ENCODE peak calls at places on chromosomes 2 and 18, in five cellular contexts. One of them, this sample, is unnamed. For H3K4me1, the result is how much of the 10 kb centered on the place peaks cover.

GRCh38 chr2:9230881-9231280 is 24.3 kb downstream of the ASAP2 start:
- DNase-seq in prostate gland: no peak
- DNase-seq in breast epithelium: no peak
- DNase-seq in Peyer's patch: no peak
- DNase-seq in body of pancreas: no peak
- DNase-seq in this sample: no peak

GRCh38 chr18:28176933-28177827 is at the start of gene CDH2:
- DNase-seq in prostate gland: no peak
- DNase-seq in breast epithelium: no peak
- DNase-seq in Peyer's patch: no peak
- DNase-seq in body of pancreas: peak
- DNase-seq in this sample: peak

GRCh38 chr18:69795785-69796184 is 151.9 kb downstream of the CD226 start:
- DNase-seq in prostate gland: no peak
- DNase-seq in breast epithelium: no peak
- DNase-seq in Peyer's patch: no peak
- DNase-seq in body of pancreas: no peak
- DNase-seq in this sample: no peak

GRCh38 chr2:74554821-74555531 is 456 bp downstream of the DOK1 start:
- DNase-seq in prostate gland: no peak
- DNase-seq in breast epithelium: no peak
- DNase-seq in Peyer's patch: peak
- DNase-seq in body of pancreas: peak
- DNase-seq in this sample: peak

GRCh38 chr2:70049261-70049660 is 38.0 kb upstream of the PCBP1 start:
- DNase-seq in prostate gland: no peak
- DNase-seq in breast epithelium: no peak
- DNase-seq in Peyer's patch: no peak
- DNase-seq in body of pancreas: no peak
- DNase-seq in this sample: no peak

GRCh38 chr18:8801263-8801901 is 96.0 kb downstream of the MTCL1 start:
- DNase-seq in prostate gland: no peak
- DNase-seq in breast epithelium: no peak
- DNase-seq in Peyer's patch: no peak
- DNase-seq in body of pancreas: no peak
- DNase-seq in this sample: no peak

GRCh38 chr2:106885981-106886915 is at the start of gene ST6GAL2:
- DNase-seq in prostate gland: no peak
- DNase-seq in breast epithelium: no peak
- DNase-seq in Peyer's patch: no peak
- DNase-seq in body of pancreas: no peak
- DNase-seq in this sample: no peak

GRCh38 chr2:30326497-30326896 is 95.2 kb downstream of the LBH start:
- DNase-seq in prostate gland: no peak
- DNase-seq in breast epithelium: no peak
- DNase-seq in Peyer's patch: no peak
- DNase-seq in body of pancreas: no peak
- DNase-seq in this sample: no peak

GRCh38 chr2:189369566-189369965 is 71.7 kb upstream of the WDR75 start:
- DNase-seq in prostate gland: no peak
- DNase-seq in breast epithelium: no peak
- DNase-seq in Peyer's patch: no peak
- DNase-seq in body of pancreas: no peak
- DNase-seq in this sample: no peak

GRCh38 chr2:232483296-232483922 is 4.2 kb downstream of the ECEL1 start:
- DNase-seq in prostate gland: no peak
- DNase-seq in breast epithelium: no peak
- DNase-seq in Peyer's patch: no peak
- DNase-seq in body of pancreas: no peak
- DNase-seq in this sample: no peak

GRCh38 chr2:195612515-195613495 is 44.2 kb upstream of the SLC39A10 start:
- DNase-seq in prostate gland: no peak
- DNase-seq in breast epithelium: peak
- DNase-seq in Peyer's patch: no peak
- DNase-seq in body of pancreas: peak
- DNase-seq in this sample: no peak

GRCh38 chr2:183034806-183035205 is 3.5 kb downstream of the NCKAP1 start:
- DNase-seq in prostate gland: no peak
- DNase-seq in breast epithelium: no peak
- DNase-seq in Peyer's patch: no peak
- DNase-seq in body of pancreas: no peak
- DNase-seq in this sample: no peak

GRCh38 chr18:8726281-8726680 is 20.9 kb downstream of the MTCL1 start:
- DNase-seq in prostate gland: no peak
- DNase-seq in breast epithelium: no peak
- DNase-seq in Peyer's patch: no peak
- DNase-seq in body of pancreas: no peak
- DNase-seq in this sample: no peak

GRCh38 chr2:197011777-197012641 is 85.5 kb upstream of the PGAP1 start:
- DNase-seq in prostate gland: no peak
- DNase-seq in breast epithelium: no peak
- DNase-seq in Peyer's patch: no peak
- DNase-seq in body of pancreas: peak
- DNase-seq in this sample: peak

GRCh38 chr2:131152065-131152464 is 46.9 kb downstream of the PLEKHB2 start:
- DNase-seq in prostate gland: no peak
- DNase-seq in breast epithelium: no peak
- DNase-seq in Peyer's patch: no peak
- DNase-seq in body of pancreas: no peak
- DNase-seq in this sample: no peak

GRCh38 chr2:74255660-74256228 is 57.3 kb downstream of the MTHFD2 start:
- DNase-seq in prostate gland: no peak
- DNase-seq in breast epithelium: no peak
- DNase-seq in Peyer's patch: no peak
- DNase-seq in body of pancreas: no peak
- DNase-seq in this sample: no peak

GRCh38 chr2:160630801-160631590 is 137.4 kb upstream of the RBMS1 start:
- DNase-seq in prostate gland: no peak
- DNase-seq in breast epithelium: no peak
- DNase-seq in Peyer's patch: no peak
- DNase-seq in body of pancreas: no peak
- DNase-seq in this sample: no peak

GRCh38 chr2:150484006-150484405 is 3.5 kb downstream of the RND3 start:
- DNase-seq in prostate gland: no peak
- DNase-seq in breast epithelium: no peak
- DNase-seq in Peyer's patch: no peak
- DNase-seq in body of pancreas: no peak
- DNase-seq in this sample: no peak

GRCh38 chr2:236180831-236181453 is 12.8 kb upstream of the GBX2 start:
- DNase-seq in prostate gland: no peak
- DNase-seq in breast epithelium: no peak
- DNase-seq in Peyer's patch: no peak
- DNase-seq in body of pancreas: peak
- DNase-seq in this sample: peak

GRCh38 chr2:70686577-70687460 is 81.2 kb downstream of the ADD2 start:
- DNase-seq in prostate gland: no peak
- DNase-seq in breast epithelium: no peak
- DNase-seq in Peyer's patch: no peak
- DNase-seq in body of pancreas: no peak
- DNase-seq in this sample: peak

GRCh38 chr2:207928079-207928478 is 97.2 kb downstream of the PLEKHM3 start:
- DNase-seq in prostate gland: no peak
- DNase-seq in breast epithelium: no peak
- DNase-seq in Peyer's patch: no peak
- DNase-seq in body of pancreas: no peak
- DNase-seq in this sample: no peak

GRCh38 chr2:29638641-29639040 is 282.7 kb downstream of the ALK start:
- DNase-seq in prostate gland: no peak
- DNase-seq in breast epithelium: no peak
- DNase-seq in Peyer's patch: no peak
- DNase-seq in body of pancreas: no peak
- DNase-seq in this sample: no peak

GRCh38 chr2:122743031-122743675 is 987.7 kb downstream of the TSN start:
- DNase-seq in prostate gland: no peak
- DNase-seq in breast epithelium: no peak
- DNase-seq in Peyer's patch: no peak
- DNase-seq in body of pancreas: no peak
- DNase-seq in this sample: no peak

GRCh38 chr18:71115261-71115660 is 826.4 kb downstream of the SOCS6 start:
- DNase-seq in prostate gland: no peak
- DNase-seq in breast epithelium: no peak
- DNase-seq in Peyer's patch: no peak
- DNase-seq in body of pancreas: no peak
- DNase-seq in this sample: no peak

GRCh38 chr2:187504312-187504921 is 49.8 kb downstream of the TFPI start:
- DNase-seq in prostate gland: no peak
- DNase-seq in breast epithelium: no peak
- DNase-seq in Peyer's patch: no peak
- DNase-seq in body of pancreas: no peak
- DNase-seq in this sample: no peak

GRCh38 chr2:9160732-9161131 is 45.9 kb upstream of the ASAP2 start:
- DNase-seq in prostate gland: no peak
- DNase-seq in breast epithelium: no peak
- DNase-seq in Peyer's patch: no peak
- DNase-seq in body of pancreas: no peak
- DNase-seq in this sample: no peak

GRCh38 chr2:64794426-64794995 is 140.8 kb upstream of the SERTAD2 start:
- DNase-seq in prostate gland: no peak
- DNase-seq in breast epithelium: no peak
- DNase-seq in Peyer's patch: no peak
- DNase-seq in body of pancreas: no peak
- DNase-seq in this sample: no peak

GRCh38 chr2:147679664-147680502 is 164.9 kb upstream of the ACVR2A start:
- DNase-seq in prostate gland: no peak
- DNase-seq in breast epithelium: no peak
- DNase-seq in Peyer's patch: no peak
- DNase-seq in body of pancreas: no peak
- DNase-seq in this sample: no peak

GRCh38 chr2:136437461-136437860 is 319.5 kb upstream of the CXCR4 start:
- DNase-seq in prostate gland: no peak
- DNase-seq in breast epithelium: no peak
- DNase-seq in Peyer's patch: no peak
- DNase-seq in body of pancreas: no peak
- DNase-seq in this sample: no peak

GRCh38 chr18:3434685-3435084 is 15.3 kb upstream of the TGIF1 start:
- DNase-seq in prostate gland: no peak
- DNase-seq in breast epithelium: no peak
- DNase-seq in Peyer's patch: no peak
- DNase-seq in body of pancreas: no peak
- DNase-seq in this sample: no peak

GRCh38 chr18:23283933-23284430 is 148.7 kb downstream of the CABLES1 start:
- DNase-seq in prostate gland: no peak
- DNase-seq in breast epithelium: no peak
- DNase-seq in Peyer's patch: no peak
- DNase-seq in body of pancreas: no peak
- DNase-seq in this sample: peak
- H3K27ac ChIP-seq in prostate gland: no peak
- H3K27ac ChIP-seq in breast epithelium: peak
- H3K27ac ChIP-seq in Peyer's patch: no peak
- H3K27ac ChIP-seq in body of pancreas: no peak
- H3K27ac ChIP-seq in this sample: no peak

GRCh38 chr2:112547333-112547732 is 5.1 kb downstream of the POLR1B start:
- DNase-seq in prostate gland: no peak
- DNase-seq in breast epithelium: no peak
- DNase-seq in Peyer's patch: no peak
- DNase-seq in body of pancreas: no peak
- DNase-seq in this sample: peak

GRCh38 chr2:112540906-112541305 is 1.4 kb upstream of the POLR1B start:
- DNase-seq in prostate gland: no peak
- DNase-seq in breast epithelium: no peak
- DNase-seq in Peyer's patch: no peak
- DNase-seq in body of pancreas: no peak
- DNase-seq in this sample: no peak

GRCh38 chr2:112541315-112542122 is 746 bp upstream of the POLR1B start:
- DNase-seq in prostate gland: no peak
- DNase-seq in breast epithelium: peak
- DNase-seq in Peyer's patch: peak
- DNase-seq in body of pancreas: no peak
- DNase-seq in this sample: peak

GRCh38 chr2:112542974-112543760 is 902 bp downstream of the POLR1B start:
- DNase-seq in prostate gland: no peak
- DNase-seq in breast epithelium: no peak
- DNase-seq in Peyer's patch: no peak
- DNase-seq in body of pancreas: no peak
- DNase-seq in this sample: no peak

DNA sequence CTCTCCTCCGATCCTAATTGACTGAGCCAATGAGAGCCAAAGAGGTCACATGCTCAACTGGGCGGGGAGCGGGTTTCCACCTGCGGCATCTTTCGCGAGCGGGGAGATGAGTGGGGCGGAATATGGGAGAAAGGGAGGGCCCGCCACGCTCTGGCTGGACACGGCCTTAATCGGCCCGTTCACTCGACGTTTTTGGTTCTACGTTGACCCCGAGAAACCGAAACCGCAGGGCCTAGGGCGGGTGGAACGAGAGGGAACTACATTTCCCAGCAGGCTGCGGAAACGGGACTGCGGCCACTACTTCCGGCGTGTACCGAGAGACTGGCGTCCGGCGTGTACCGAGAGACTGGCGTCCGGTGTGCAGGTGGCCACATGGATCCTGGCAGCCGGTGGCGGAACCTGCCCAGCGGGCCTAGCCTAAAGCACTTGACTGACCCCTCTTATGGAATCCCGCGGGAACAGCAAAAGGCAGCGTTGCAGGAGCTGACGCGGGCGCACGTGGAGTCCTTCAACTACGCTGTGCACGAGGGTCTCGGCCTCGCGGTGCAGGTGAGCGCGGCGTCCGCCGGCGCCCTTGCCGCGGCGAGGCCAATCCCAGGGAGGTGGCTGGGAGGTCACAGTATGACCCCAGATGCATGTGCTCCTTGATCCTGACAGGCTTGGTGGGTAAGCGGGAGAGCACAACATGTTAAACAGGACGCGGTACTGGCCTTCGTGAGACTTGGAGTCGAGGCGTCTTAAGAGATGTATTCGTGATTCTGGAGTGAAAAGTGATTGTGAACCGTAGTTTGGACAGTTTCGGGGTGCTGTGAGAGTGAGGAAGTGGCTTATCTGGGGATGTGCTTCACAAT is at the start of gene POLR1B:
- DNase-seq in prostate gland: peak
- DNase-seq in breast epithelium: peak
- DNase-seq in Peyer's patch: peak
- DNase-seq in body of pancreas: peak
- DNase-seq in this sample: peak
- TF ChIP-seq POLR2A in prostate gland: peak
- TF ChIP-seq POLR2A in breast epithelium: no peak
- TF ChIP-seq POLR2A in Peyer's patch: peak
- TF ChIP-seq POLR2A in body of pancreas: peak
- TF ChIP-seq POLR2A in this sample: no peak

GRCh38 chr2:142041105-142041504 is 89.7 kb downstream of the LRP1B start:
- DNase-seq in prostate gland: no peak
- DNase-seq in breast epithelium: no peak
- DNase-seq in Peyer's patch: no peak
- DNase-seq in body of pancreas: no peak
- DNase-seq in this sample: no peak
- H3K4me1 ChIP-seq in prostate gland: under half
- H3K4me1 ChIP-seq in breast epithelium: under half
- H3K4me1 ChIP-seq in Peyer's patch: under half
- H3K4me1 ChIP-seq in body of pancreas: under half
- H3K4me1 ChIP-seq in this sample: under half

DNA sequence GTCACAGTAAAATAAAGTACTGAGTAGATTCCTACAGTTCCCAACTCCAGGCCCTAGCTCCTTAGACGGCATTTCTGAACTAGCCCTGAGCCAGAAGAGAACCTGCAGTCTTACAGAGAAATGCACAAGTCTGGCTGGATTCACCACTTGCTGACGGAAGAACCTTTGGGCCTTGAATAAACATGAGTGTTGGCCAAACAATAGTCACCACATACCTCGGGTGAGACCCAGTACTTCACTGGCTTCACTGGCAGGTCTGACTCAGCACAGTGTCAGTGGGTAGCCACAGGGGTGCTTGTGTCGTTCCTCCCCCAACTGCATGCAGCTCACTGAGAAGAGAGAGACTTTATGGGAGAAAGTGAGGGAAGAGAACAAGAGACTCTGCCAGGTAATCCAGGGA is 88.9 kb downstream of the TMEM185B start:
- DNase-seq in prostate gland: no peak
- DNase-seq in breast epithelium: no peak
- DNase-seq in Peyer's patch: no peak
- DNase-seq in body of pancreas: no peak
- DNase-seq in this sample: no peak
- H3K27ac ChIP-seq in prostate gland: no peak
- H3K27ac ChIP-seq in breast epithelium: no peak
- H3K27ac ChIP-seq in Peyer's patch: no peak
- H3K27ac ChIP-seq in body of pancreas: no peak
- H3K27ac ChIP-seq in this sample: no peak

This sample was measured in adrenal gland.